ENCODE peak calls at places on chromosomes 16 and 17, in eight cellular contexts. I is GM12891; G is H54; F is activated naive CD4-positive, alpha-beta T cell; N is neural progenitor cell; O is foreskin fibroblast; P is ACHN; C is NCI-H2081. W is an unnamed sample.

GRCh38 chr17:78538033-78538776 is 39.0 kb downstream of the DNAH17 start:
- DNase-seq in N (peak; percentile 62), I (no peak), P (no peak), C (no peak), O (no peak), G (no peak), F (no peak), W (no peak)

GRCh38 chr16:17829826-17830225 is 359.1 kb upstream of the XYLT1 start:
- DNase-seq in I (no peak), N (no peak), P (no peak), G (no peak), O (peak; percentile 11), C (no peak), F (no peak), W (no peak)

GRCh38 chr16:27894441-27894840 is 169.1 kb downstream of the GSG1L start:
- DNase-seq in G (no peak), C (no peak), P (no peak), N (no peak), O (no peak), I (no peak), F (no peak), W (no peak)

GRCh38 chr17:78192616-78193015 is 5.5 kb downstream of the AFMID start:
- DNase-seq in F (no peak), N (no peak), C (no peak), G (no peak), O (no peak), I (no peak), P (no peak), W (no peak)

GRCh38 chr17:82970818-82971610 is 108.4 kb upstream of the METRNL start:
- DNase-seq in O (no peak), C (no peak), N (no peak), I (no peak), P (no peak), F (no peak), G (no peak), W (no peak)

GRCh38 chr16:2597560-2597902 is 59.7 kb downstream of the PDPK1 start:
- DNase-seq in O (no peak), P (no peak), F (no peak), G (no peak), N (no peak), I (no peak), C (no peak), W (no peak)

GRCh38 chr16:87356491-87356853 is 27.1 kb downstream of the FBXO31 start:
- DNase-seq in C (no peak), O (no peak), I (no peak), G (no peak), N (no peak), P (no peak), F (no peak), W (no peak)

GRCh38 chr17:78999947-79000395 is 9.6 kb downstream of the CANT1 start:
- DNase-seq in I (no peak), G (no peak), P (no peak), N (no peak), F (no peak), C (no peak), O (no peak), W (peak; percentile 7)

GRCh38 chr17:39863918-39864746 is at the start of gene IKZF3:
- DNase-seq in P (peak; percentile 46), N (peak; percentile 93), G (no peak), F (peak; percentile 63), I (no peak), C (peak; percentile 89), O (peak; percentile 49), W (peak; percentile 73)

GRCh38 chr17:34609210-34609609 is 29.8 kb downstream of the TMEM132E start:
- DNase-seq in O (no peak), P (no peak), F (no peak), G (no peak), I (no peak), N (no peak), C (no peak), W (no peak)

GRCh38 chr16:85618509-85618908 is 5.4 kb downstream of the GSE1 start:
- DNase-seq in O (no peak), G (no peak), C (no peak), F (no peak), I (no peak), P (no peak), N (no peak), W (no peak)

GRCh38 chr16:67163164-67163902 is 1.2 kb upstream of the HSF4 start:
- DNase-seq in N (peak; percentile 82), O (peak; percentile 83), I (no peak), G (no peak), C (peak; percentile 84), P (peak; percentile 61), F (no peak), W (peak; percentile 75)

GRCh38 chr16:80899804-80900592 is 95.6 kb upstream of the CDYL2 start:
- DNase-seq in F (no peak), G (peak; percentile 72), C (peak; percentile 14), I (no peak), P (no peak), N (no peak), O (peak; percentile 47), W (no peak)

GRCh38 chr16:27698746-27699145 is 148.8 kb downstream of the KATNIP start:
- DNase-seq in C (no peak), O (no peak), P (no peak), G (no peak), F (no peak), I (no peak), N (no peak), W (no peak)

W was measured in GM13977.